ENCODE peak calls at places on chromosomes 12 and 14, in seven cellular contexts. E, N, F, I, M, J and A are unnamed samples.

GRCh38 chr12:46617167-46617566 is 208.6 kb downstream of the SLC38A4 start:
- DNase-seq in E (no peak), M (no peak), J (peak), N (no peak), I (peak), F (no peak), A (no peak)

GRCh38 chr14:74948228-74949175 is 6.9 kb downstream of the PGF start:
- DNase-seq in I (no peak), J (no peak), E (no peak), N (no peak), F (no peak), M (no peak), A (no peak)

GRCh38 chr12:102905229-102905628 is 11.8 kb downstream of the PAH start:
- DNase-seq in M (no peak), E (no peak), N (no peak), I (no peak), F (no peak), J (no peak), A (no peak)

GRCh38 chr14:80762829-80763228 is 178.7 kb downstream of the CEP128 start:
- DNase-seq in N (no peak), J (no peak), I (no peak), F (no peak), E (no peak), M (no peak), A (no peak)

GRCh38 chr12:6872073-6873048 is 742 bp downstream of the SPSB2 start:
- DNase-seq in F (peak), M (peak), N (peak), J (peak), E (peak), I (no peak), A (no peak)

GRCh38 chr12:31234955-31235867 is 90.7 kb downstream of the SINHCAF start:
- DNase-seq in M (peak), N (no peak), I (no peak), F (peak), E (no peak), J (peak), A (peak)

GRCh38 chr14:104888489-104889373 is 23.7 kb downstream of the CEP170B start:
- DNase-seq in M (peak), E (no peak), F (no peak), N (peak), J (no peak), I (no peak), A (no peak)

GRCh38 chr12:121787063-121787774 is 6.3 kb downstream of the RHOF start:
- DNase-seq in N (no peak), F (no peak), I (no peak), J (no peak), M (peak), E (no peak), A (no peak)

GRCh38 chr12:120257041-120257821 is 8.3 kb downstream of the PXN start:
- DNase-seq in I (peak), N (peak), E (no peak), F (peak), M (peak), J (no peak), A (peak)

GRCh38 chr12:13248956-13249355 is 52.4 kb downstream of the EMP1 start:
- DNase-seq in F (no peak), E (no peak), I (no peak), N (no peak), M (no peak), J (no peak), A (no peak)

GRCh38 chr14:101926620-101927019 is 37.8 kb upstream of the DYNC1H1 start:
- DNase-seq in N (no peak), J (no peak), F (no peak), M (no peak), E (no peak), I (no peak), A (no peak)

GRCh38 chr12:49565119-49565955 is 2.6 kb downstream of the MCRS1 start:
- DNase-seq in J (no peak), N (peak), F (no peak), I (no peak), E (peak), M (no peak), A (no peak)

GRCh38 chr14:70622111-70622712 is 19.5 kb upstream of the TTC9 start:
- DNase-seq in F (peak), M (peak), I (no peak), N (no peak), E (no peak), J (peak), A (peak)

GRCh38 chr12:130993759-130994670 is 40.3 kb downstream of the ADGRD1 start:
- DNase-seq in I (no peak), M (no peak), N (peak), J (no peak), E (no peak), F (no peak), A (no peak)

GRCh38 chr12:38669081-38669480 is 236.3 kb downstream of the CPNE8 start:
- DNase-seq in M (no peak), N (no peak), E (no peak), I (no peak), J (no peak), F (no peak), A (no peak)

GRCh38 chr12:94575645-94576393 is 74.5 kb downstream of the TMCC3 start:
- DNase-seq in J (no peak), F (no peak), N (no peak), E (no peak), I (no peak), M (no peak), A (no peak)

GRCh38 chr12:88539893-88540292 is 40.4 kb downstream of the KITLG start:
- DNase-seq in M (no peak), F (no peak), E (no peak), N (no peak), J (no peak), I (no peak), A (no peak)

GRCh38 chr12:120196363-120196762 is 1.8 kb upstream of the GCN1 start:
- DNase-seq in N (no peak), M (no peak), E (no peak), I (no peak), F (no peak), J (no peak), A (no peak)